ENCODE peak calls at places on chromosomes 2 and 18, in five cellular contexts. I is GM12878, U is MM.1S, D is fibroblast of mammary gland, R is body of pancreas. J is an unnamed sample.

GRCh38 chr18:13004316-13004879 is 13.2 kb downstream of the CEP192 start:
- DNase-seq in I (no peak), R (no peak), D (no peak), U (no peak), J (no peak)

GRCh38 chr2:43131890-43132522 is 94.4 kb downstream of the ZFP36L2 start:
- DNase-seq in U (no peak), R (no peak), D (no peak), I (no peak), J (no peak)

GRCh38 chr18:23066504-23067039 is 68.7 kb upstream of the CABLES1 start:
- DNase-seq in I (no peak), R (peak), D (no peak), U (no peak), J (no peak)

GRCh38 chr2:2743164-2743571 is 412.1 kb upstream of the MYT1L start:
- DNase-seq in D (peak), U (no peak), I (no peak), R (peak), J (peak)

GRCh38 chr18:23306842-23307241 is 146.2 kb upstream of the RIOK3 start:
- DNase-seq in R (no peak), D (no peak), U (no peak), I (peak), J (no peak)

GRCh38 chr2:151906633-151906998 is 78.4 kb upstream of the ARL5A start:
- DNase-seq in D (no peak), U (no peak), R (no peak), I (no peak), J (no peak)

GRCh38 chr2:150705357-150705756 is 217.9 kb upstream of the RND3 start:
- DNase-seq in U (no peak), R (no peak), I (no peak), D (no peak), J (no peak)

GRCh38 chr18:76846217-76846616 is 23.9 kb downstream of the ZNF236 start:
- DNase-seq in U (no peak), R (no peak), I (no peak), D (no peak), J (no peak)

GRCh38 chr2:66427219-66427768 is 7.6 kb upstream of the MEIS1 start:
- DNase-seq in R (no peak), D (no peak), I (no peak), U (no peak), J (no peak)

GRCh38 chr2:174570325-174570958 is 27.2 kb downstream of the WIPF1 start:
- DNase-seq in U (no peak), D (no peak), R (no peak), I (no peak), J (peak)

GRCh38 chr2:216862628-216863027 is 2.8 kb upstream of the TNP1 start:
- DNase-seq in R (no peak), I (no peak), D (no peak), U (no peak), J (no peak)

GRCh38 chr2:216860738-216861137 is 874 bp upstream of the TNP1 start:
- DNase-seq in I (no peak), R (no peak), D (peak), U (no peak), J (no peak)

GRCh38 chr2:216858312-216858711 is 1.6 kb downstream of the TNP1 start:
- DNase-seq in I (no peak), U (no peak), R (no peak), D (no peak), J (no peak)

GRCh38 chr2:216857131-216857550 is 2.7 kb downstream of the TNP1 start:
- DNase-seq in R (no peak), D (peak), I (no peak), U (no peak), J (no peak)

GRCh38 chr2:216859944-216860343 is at the start of gene TNP1:
- DNase-seq in D (no peak), U (no peak), I (no peak), R (no peak), J (no peak)
- TF ChIP-seq CTCF in D (no peak), U (no peak), I (no peak), R (no peak), J (no peak)

GRCh38 chr18:48105317-48105716 is 174.9 kb upstream of the SMAD2 start:
- DNase-seq in R (no peak), U (no peak), I (no peak), D (no peak), J (no peak)
- TF ChIP-seq CTCF in R (no peak), U (no peak), I (no peak), D (no peak), J (no peak)

DNA sequence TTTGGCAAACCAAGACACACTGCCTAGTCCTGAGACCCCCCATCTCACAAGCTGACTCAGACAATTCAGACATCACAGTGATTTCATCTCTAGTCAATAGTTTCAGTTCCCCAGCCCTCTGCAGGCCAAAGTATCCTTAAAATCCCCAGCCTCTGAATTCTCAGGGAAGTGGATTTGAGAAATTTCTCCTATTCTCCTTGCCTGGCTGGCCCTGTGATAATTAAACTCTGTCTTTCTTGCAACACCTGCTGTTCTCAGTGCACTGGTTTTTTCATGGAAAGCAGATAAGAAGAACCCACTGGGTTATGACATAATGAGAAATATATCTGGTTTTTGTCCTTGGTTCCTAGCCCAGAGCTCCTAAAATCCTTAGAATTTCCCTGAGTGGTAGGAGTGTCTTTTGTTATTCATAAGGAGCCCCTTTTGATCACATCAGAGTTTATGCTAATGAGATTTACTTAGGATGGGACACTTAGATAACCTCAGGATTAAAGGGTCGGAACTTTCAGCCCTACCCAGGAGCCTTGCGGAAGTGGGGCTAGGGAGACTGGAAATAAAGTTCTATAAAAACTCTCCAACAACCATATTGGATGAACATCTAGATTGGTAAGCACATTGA is 1310.7 kb upstream of the CHAC2 start:
- DNase-seq in R (no peak), U (no peak), D (no peak), I (no peak), J (no peak)
- TF ChIP-seq CTCF in R (no peak), U (no peak), D (no peak), I (no peak), J (no peak)

GRCh38 chr2:63843093-63843492 is 1.4 kb downstream of the UGP2 start:
- DNase-seq in U (no peak), I (no peak), D (no peak), R (no peak), J (no peak)

GRCh38 chr2:63840081-63840784 is 1.5 kb upstream of the UGP2 start:
- DNase-seq in D (no peak), U (peak), R (no peak), I (no peak), J (peak)

GRCh38 chr2:63842149-63843061 is 709 bp downstream of the UGP2 start:
- DNase-seq in U (peak), I (no peak), R (peak), D (peak), J (peak)

GRCh38 chr2:63841254-63842022 is at the start of gene UGP2:
- DNase-seq in I (peak), R (peak), D (peak), U (peak), J (peak)

DNA sequence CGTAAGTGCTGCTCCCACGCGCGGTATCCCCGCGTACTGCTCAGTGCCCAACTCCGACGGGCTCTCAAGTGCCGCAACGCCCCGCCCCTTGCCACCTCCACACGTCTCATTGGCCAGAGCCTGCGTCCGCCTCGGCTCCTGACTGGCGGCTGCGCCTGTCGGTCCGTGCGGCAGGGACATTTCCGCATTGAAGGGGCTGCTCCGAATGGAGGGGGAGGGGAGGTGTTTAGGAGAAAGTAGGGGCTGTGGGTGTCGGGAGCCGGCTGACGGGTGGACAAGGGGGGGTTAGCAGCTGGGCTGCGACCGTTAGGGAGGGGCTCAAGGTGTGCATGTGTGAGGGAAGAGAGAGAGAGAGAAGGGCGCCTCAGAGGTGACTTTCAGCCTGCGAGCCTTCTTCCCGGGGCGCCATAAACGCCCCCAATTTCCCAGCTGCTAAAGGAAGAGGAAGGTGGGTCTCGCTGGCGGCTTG is 877 bp upstream of the UGP2 start:
- DNase-seq in I (peak), U (peak), R (peak), D (peak), J (peak)
- TF ChIP-seq CTCF in I (no peak), U (no peak), R (no peak), D (no peak), J (no peak)

J was measured in RWPE1.